ENCODE peak calls at places on chromosomes 11 and 22, in four cellular contexts. A, R, D and J are unnamed samples.

GRCh38 chr22:17922925-17923898 is 101.1 kb downstream of the MICAL3 start:
- DNase-seq in A (no peak), R (peak; percentile 84), D (no peak), J (peak; percentile 56)

GRCh38 chr11:76747428-76747979 is 35.7 kb upstream of the TSKU start:
- DNase-seq in D (no peak), R (no peak), A (no peak), J (no peak)

GRCh38 chr11:5631969-5632635 is 7.3 kb downstream of the TRIM34 start:
- DNase-seq in A (no peak), R (no peak), D (no peak), J (no peak)

GRCh38 chr22:19909350-19910179 is 32.0 kb upstream of the COMT start:
- DNase-seq in D (peak; percentile 76), A (no peak), R (peak; percentile 86), J (peak; percentile 82)

GRCh38 chr11:123924027-123924426 is 15.4 kb upstream of the OR4D5 start:
- DNase-seq in D (no peak), R (no peak), A (no peak), J (no peak)

GRCh38 chr11:15278129-15278528 is 163.4 kb downstream of the INSC start:
- DNase-seq in A (peak; percentile 36), R (peak; percentile 6), D (no peak), J (peak; percentile 59)

GRCh38 chr11:126383301-126384052 is 28.0 kb downstream of the ST3GAL4 start:
- DNase-seq in R (no peak), D (no peak), A (no peak), J (no peak)

GRCh38 chr22:46741974-46742519 is 4.0 kb upstream of the CERK start:
- DNase-seq in D (no peak), R (no peak), A (no peak), J (no peak)

GRCh38 chr11:38751421-38751820 is 2153.4 kb upstream of the RAG2 start:
- DNase-seq in R (peak; percentile 82), A (no peak), D (no peak), J (no peak)

GRCh38 chr11:126791446-126791845 is 209.1 kb downstream of the KIRREL3 start:
- DNase-seq in R (no peak), D (no peak), A (no peak), J (no peak)

GRCh38 chr22:31925056-31925455 is 19.3 kb upstream of the YWHAH start:
- DNase-seq in A (no peak), D (no peak), R (no peak), J (no peak)

GRCh38 chr22:38652858-38653257 is 3.3 kb downstream of the FAM227A start:
- DNase-seq in R (no peak), D (no peak), A (no peak), J (no peak)

GRCh38 chr11:110432713-110433392 is 3.1 kb downstream of the FDX1 start:
- DNase-seq in A (no peak), R (peak; percentile 36), D (no peak), J (no peak)

GRCh38 chr22:45251828-45252227 is 11.1 kb upstream of the KIAA0930 start:
- DNase-seq in A (no peak), R (no peak), D (no peak), J (no peak)

GRCh38 chr22:45318168-45318557 is 8.4 kb downstream of the FAM118A start:
- DNase-seq in A (peak; percentile 65), D (peak; percentile 78), R (peak; percentile 98), J (peak; percentile 94)

GRCh38 chr11:68401856-68402255 is 58.7 kb upstream of the PPP6R3 start:
- DNase-seq in D (no peak), R (no peak), A (no peak), J (no peak)

DNA sequence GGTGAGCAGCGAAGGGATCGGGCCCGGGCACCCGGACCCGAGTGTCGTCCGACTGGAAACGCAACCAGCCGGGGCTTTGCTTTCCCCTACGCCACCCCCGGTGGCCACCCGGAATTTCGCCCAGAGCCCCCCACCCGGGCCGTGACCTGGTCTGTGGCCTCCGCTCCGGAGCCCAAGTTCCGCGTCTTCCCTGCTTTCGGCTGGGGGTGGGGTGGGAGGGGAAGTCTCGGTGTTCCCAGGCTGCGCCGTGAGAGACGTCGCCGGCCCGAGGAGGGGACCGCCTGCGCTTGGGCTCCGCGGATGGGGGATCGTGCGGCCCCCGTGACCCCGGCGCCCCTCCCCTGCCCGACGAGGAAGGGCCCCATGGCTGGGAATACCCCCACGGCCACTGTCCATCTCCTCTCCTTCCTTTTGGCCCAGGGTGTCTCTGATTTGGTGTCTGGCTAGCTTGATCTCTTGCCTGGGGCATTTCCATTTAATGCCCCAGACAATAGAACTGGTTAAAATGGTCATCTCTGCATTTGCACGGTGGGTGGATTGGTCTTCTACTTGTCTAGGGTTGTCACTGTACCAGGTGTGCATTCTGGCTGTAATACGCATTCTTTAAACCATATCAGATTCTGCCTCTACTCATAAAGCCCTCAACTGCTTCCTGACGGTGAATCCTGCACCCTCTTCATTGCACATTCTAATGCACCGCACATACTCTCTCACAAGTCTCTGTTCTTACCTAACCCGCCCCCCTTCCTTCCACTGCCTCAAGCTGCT is 800 bp downstream of the SIK2 start:
- DNase-seq in A (no peak), D (peak; percentile 10), R (peak; percentile 45), J (peak; percentile 64)
- H3K4me3 ChIP-seq in A (peak overlapping the region; percentile 99), D (peak overlapping the region; percentile 82), R (peak overlapping the region; percentile 58), J (peak overlapping the region; percentile 84)

DNA sequence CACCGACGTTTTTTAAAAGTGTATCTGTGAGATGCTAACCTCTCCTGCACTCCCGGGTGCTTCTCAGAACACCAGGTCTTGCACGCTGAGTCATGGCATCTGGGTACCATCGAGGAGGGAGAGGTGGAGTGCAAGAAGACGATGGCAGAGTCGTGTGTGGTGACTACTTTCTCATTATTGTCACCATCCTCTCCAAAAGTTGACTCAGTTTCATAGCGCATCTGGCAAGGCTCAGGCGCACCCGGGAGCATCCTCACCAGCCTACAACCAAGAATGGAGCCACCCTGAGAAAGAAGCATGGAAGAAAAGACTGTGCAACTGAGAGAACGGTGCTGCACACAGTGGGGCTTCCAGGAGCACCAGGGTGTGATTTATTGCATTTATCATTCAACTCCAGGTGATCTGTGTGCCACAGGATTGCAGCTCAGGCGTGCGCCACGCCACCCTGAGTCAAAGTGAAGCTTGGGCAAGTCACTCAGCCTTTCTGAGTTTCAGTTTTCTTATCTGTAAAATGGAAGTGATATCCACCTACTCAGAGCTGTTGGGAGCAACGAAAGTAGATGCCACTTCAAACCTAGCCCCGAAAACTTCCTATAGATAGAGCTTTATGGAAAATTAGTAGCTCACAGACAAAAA is 65.4 kb downstream of the LINC01488 start:
- DNase-seq in A (no peak), R (no peak), D (no peak), J (no peak)
- H3K4me3 ChIP-seq in A (no peak overlapping the region), R (no peak overlapping the region), D (no peak overlapping the region), J (no peak overlapping the region)

GRCh38 chr11:14073821-14074529 is 111.5 kb downstream of the SPON1 start:
- DNase-seq in R (no peak), A (no peak), D (no peak), J (peak; percentile 70)
- H3K4me3 ChIP-seq in R (no peak overlapping the region), A (no peak overlapping the region), D (peak overlapping the region; percentile 10), J (no peak overlapping the region)

DNA sequence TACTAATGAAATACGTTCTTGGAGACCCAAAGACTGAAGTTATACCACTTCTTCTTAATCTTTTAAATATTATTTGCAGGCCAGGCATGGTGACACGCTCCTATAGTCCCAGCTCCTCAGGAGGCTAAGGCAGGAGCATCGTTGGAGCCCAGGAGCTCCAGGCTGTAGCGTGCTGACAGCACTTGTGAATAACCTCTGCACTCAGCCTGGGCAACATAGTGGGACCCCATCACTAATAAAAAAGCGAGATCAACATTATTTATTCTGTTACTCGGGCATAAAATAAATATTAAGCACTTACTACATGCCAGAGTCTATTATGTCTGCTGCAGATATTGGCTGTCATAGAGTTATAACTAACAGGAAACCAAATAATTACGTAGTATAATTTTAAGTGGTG is 720 bp upstream of the MED17 start:
- DNase-seq in R (no peak), D (no peak), A (no peak), J (no peak)
- H3K4me3 ChIP-seq in R (peak overlapping the region; percentile 93), D (peak overlapping the region; percentile 86), A (peak overlapping the region; percentile 89), J (peak overlapping the region; percentile 94)

GRCh38 chr11:64865286-64866172 is 12.9 kb downstream of the EHD1 start:
- DNase-seq in R (peak; percentile 56), D (no peak), A (peak; percentile 71), J (peak; percentile 92)
- H3K4me3 ChIP-seq in R (no peak overlapping the region), D (peak overlapping the region; percentile 66), A (no peak overlapping the region), J (peak overlapping the region; percentile 11)

GRCh38 chr11:119205080-119205479 is 1.1 kb upstream of the CBL start:
- DNase-seq in D (no peak), A (no peak), R (no peak), J (no peak)
- H3K4me3 ChIP-seq in D (no peak overlapping the region), A (no peak overlapping the region), R (peak overlapping the region; percentile 92), J (peak overlapping the region; percentile 98)

DNA sequence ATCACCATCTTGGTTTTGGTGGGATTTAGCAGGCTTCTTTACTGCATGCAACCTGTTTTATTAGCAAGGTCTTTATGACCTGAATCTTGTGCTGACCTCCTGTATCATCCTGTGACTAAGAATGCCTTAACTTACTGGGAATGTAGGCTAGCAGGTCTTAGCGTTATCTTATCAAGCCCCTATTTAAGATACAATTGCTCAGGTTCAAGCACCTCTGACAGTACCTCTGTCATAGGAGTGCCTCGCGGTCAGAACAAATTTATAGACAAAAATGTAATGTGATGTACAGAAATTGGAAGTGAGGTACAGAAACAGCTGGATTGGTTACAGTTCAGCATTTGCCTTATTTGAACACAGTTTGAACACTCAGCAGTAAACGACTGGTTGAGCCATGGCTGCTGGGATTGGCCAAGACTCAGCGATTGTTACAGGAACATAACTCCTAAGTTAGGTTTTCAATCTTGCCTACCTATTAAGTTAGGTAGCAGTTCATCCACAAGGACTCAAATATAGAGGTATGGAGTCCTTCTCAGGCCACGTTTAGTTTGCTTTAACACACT is 16.2 kb upstream of the TMEM123 start:
- DNase-seq in D (no peak), A (no peak), R (no peak), J (peak; percentile 35)
- H3K4me3 ChIP-seq in D (no peak overlapping the region), A (no peak overlapping the region), R (no peak overlapping the region), J (peak overlapping the region; percentile 22)

GRCh38 chr22:26033586-26033985 is 135.7 kb upstream of the SEZ6L start:
- DNase-seq in A (no peak), D (no peak), R (no peak), J (no peak)
- H3K4me3 ChIP-seq in A (no peak overlapping the region), D (no peak overlapping the region), R (no peak overlapping the region), J (no peak overlapping the region)

GRCh38 chr22:49715450-49715849 is 112.2 kb downstream of the BRD1 start:
- DNase-seq in A (no peak), D (no peak), R (no peak), J (peak; percentile 13)

GRCh38 chr22:49719046-49719445 is 108.6 kb downstream of the BRD1 start:
- DNase-seq in R (no peak), A (no peak), D (no peak), J (no peak)

GRCh38 chr22:49718396-49718795 is 109.3 kb downstream of the BRD1 start:
- DNase-seq in R (no peak), A (no peak), D (no peak), J (no peak)

GRCh38 chr22:49717322-49717919 is 110.3 kb downstream of the BRD1 start:
- DNase-seq in A (no peak), D (no peak), R (no peak), J (no peak)

GRCh38 chr22:49716441-49716840 is 111.2 kb downstream of the BRD1 start:
- DNase-seq in R (no peak), D (no peak), A (no peak), J (no peak)
- H3K4me3 ChIP-seq in R (no peak overlapping the region), D (no peak overlapping the region), A (no peak overlapping the region), J (no peak overlapping the region)